ENCODE peak calls at places on chromosome 14, in ten cellular contexts. One of them, this sample, is unnamed.

GRCh38 chr14:25406818-25407217 is 356.9 kb upstream of the STXBP6 start:
- DNase-seq in AG09309: peak; percentile 0
- DNase-seq in activated effector memory CD4-positive, alpha-beta T cell treated with Interleukin-2 at 50 U/mL for 16 hours: no peak
- DNase-seq in Caki2: peak; percentile 11
- DNase-seq in HL-60: peak; percentile 8
- DNase-seq in right atrium auricular region: no peak
- DNase-seq in astrocyte: no peak
- DNase-seq in CD4-positive, alpha-beta T cell: no peak
- DNase-seq in NCI-H1092 treated with DMSO at 0.1 percent for 48 hours: peak; percentile 39
- DNase-seq in activated T-cell treated with anti-CD3 and anti-CD28 coated beads, Interleukin-2, amount 50 U/mL, for 48 hours: no peak
- DNase-seq in this sample: peak; percentile 44

GRCh38 chr14:49769581-49770211 is 1.7 kb downstream of the KLHDC2 start:
- DNase-seq in AG09309: no peak
- DNase-seq in activated effector memory CD4-positive, alpha-beta T cell treated with Interleukin-2 at 50 U/mL for 16 hours: no peak
- DNase-seq in Caki2: peak; percentile 62
- DNase-seq in HL-60: no peak
- DNase-seq in right atrium auricular region: no peak
- DNase-seq in astrocyte: no peak
- DNase-seq in CD4-positive, alpha-beta T cell: no peak
- DNase-seq in NCI-H1092 treated with DMSO at 0.1 percent for 48 hours: no peak
- DNase-seq in activated T-cell treated with anti-CD3 and anti-CD28 coated beads, Interleukin-2, amount 50 U/mL, for 48 hours: no peak
- DNase-seq in this sample: no peak

GRCh38 chr14:77043177-77043983 is 14.9 kb upstream of the IRF2BPL start:
- DNase-seq in AG09309: peak; percentile 90
- DNase-seq in activated effector memory CD4-positive, alpha-beta T cell treated with Interleukin-2 at 50 U/mL for 16 hours: no peak
- DNase-seq in Caki2: no peak
- DNase-seq in HL-60: peak; percentile 59
- DNase-seq in right atrium auricular region: no peak
- DNase-seq in astrocyte: peak; percentile 93
- DNase-seq in CD4-positive, alpha-beta T cell: no peak
- DNase-seq in NCI-H1092 treated with DMSO at 0.1 percent for 48 hours: no peak
- DNase-seq in activated T-cell treated with anti-CD3 and anti-CD28 coated beads, Interleukin-2, amount 50 U/mL, for 48 hours: peak; percentile 75
- DNase-seq in this sample: no peak

GRCh38 chr14:34059037-34059924 is 108.4 kb upstream of the EGLN3 start:
- DNase-seq in AG09309: no peak
- DNase-seq in activated effector memory CD4-positive, alpha-beta T cell treated with Interleukin-2 at 50 U/mL for 16 hours: no peak
- DNase-seq in Caki2: peak; percentile 56
- DNase-seq in HL-60: no peak
- DNase-seq in right atrium auricular region: no peak
- DNase-seq in astrocyte: no peak
- DNase-seq in CD4-positive, alpha-beta T cell: no peak
- DNase-seq in NCI-H1092 treated with DMSO at 0.1 percent for 48 hours: no peak
- DNase-seq in activated T-cell treated with anti-CD3 and anti-CD28 coated beads, Interleukin-2, amount 50 U/mL, for 48 hours: no peak
- DNase-seq in this sample: no peak

GRCh38 chr14:81710232-81710845 is 176.7 kb upstream of the SEL1L start:
- DNase-seq in AG09309: no peak
- DNase-seq in activated effector memory CD4-positive, alpha-beta T cell treated with Interleukin-2 at 50 U/mL for 16 hours: no peak
- DNase-seq in Caki2: peak; percentile 5
- DNase-seq in HL-60: peak; percentile 26
- DNase-seq in right atrium auricular region: no peak
- DNase-seq in astrocyte: no peak
- DNase-seq in CD4-positive, alpha-beta T cell: no peak
- DNase-seq in NCI-H1092 treated with DMSO at 0.1 percent for 48 hours: peak; percentile 43
- DNase-seq in activated T-cell treated with anti-CD3 and anti-CD28 coated beads, Interleukin-2, amount 50 U/mL, for 48 hours: no peak
- DNase-seq in this sample: peak; percentile 34

GRCh38 chr14:95504135-95505029 is 12.1 kb downstream of the SYNE3 start:
- DNase-seq in AG09309: no peak
- DNase-seq in activated effector memory CD4-positive, alpha-beta T cell treated with Interleukin-2 at 50 U/mL for 16 hours: no peak
- DNase-seq in Caki2: no peak
- DNase-seq in HL-60: no peak
- DNase-seq in right atrium auricular region: no peak
- DNase-seq in astrocyte: peak; percentile 66
- DNase-seq in CD4-positive, alpha-beta T cell: no peak
- DNase-seq in NCI-H1092 treated with DMSO at 0.1 percent for 48 hours: no peak
- DNase-seq in activated T-cell treated with anti-CD3 and anti-CD28 coated beads, Interleukin-2, amount 50 U/mL, for 48 hours: peak; percentile 56
- DNase-seq in this sample: peak; percentile 75

GRCh38 chr14:28406181-28406580 is 360.4 kb upstream of the FOXG1 start:
- DNase-seq in AG09309: no peak
- DNase-seq in activated effector memory CD4-positive, alpha-beta T cell treated with Interleukin-2 at 50 U/mL for 16 hours: no peak
- DNase-seq in Caki2: no peak
- DNase-seq in HL-60: no peak
- DNase-seq in right atrium auricular region: no peak
- DNase-seq in astrocyte: peak; percentile 60
- DNase-seq in CD4-positive, alpha-beta T cell: no peak
- DNase-seq in NCI-H1092 treated with DMSO at 0.1 percent for 48 hours: no peak
- DNase-seq in activated T-cell treated with anti-CD3 and anti-CD28 coated beads, Interleukin-2, amount 50 U/mL, for 48 hours: no peak
- DNase-seq in this sample: no peak

GRCh38 chr14:96574171-96574632 is 72.0 kb downstream of the PAPOLA start:
- DNase-seq in AG09309: no peak
- DNase-seq in activated effector memory CD4-positive, alpha-beta T cell treated with Interleukin-2 at 50 U/mL for 16 hours: no peak
- DNase-seq in Caki2: no peak
- DNase-seq in HL-60: no peak
- DNase-seq in right atrium auricular region: no peak
- DNase-seq in astrocyte: no peak
- DNase-seq in CD4-positive, alpha-beta T cell: no peak
- DNase-seq in NCI-H1092 treated with DMSO at 0.1 percent for 48 hours: no peak
- DNase-seq in activated T-cell treated with anti-CD3 and anti-CD28 coated beads, Interleukin-2, amount 50 U/mL, for 48 hours: no peak
- DNase-seq in this sample: no peak

GRCh38 chr14:55399912-55400311 is 11.7 kb downstream of the ATG14 start:
- DNase-seq in AG09309: no peak
- DNase-seq in activated effector memory CD4-positive, alpha-beta T cell treated with Interleukin-2 at 50 U/mL for 16 hours: no peak
- DNase-seq in Caki2: no peak
- DNase-seq in HL-60: no peak
- DNase-seq in right atrium auricular region: no peak
- DNase-seq in astrocyte: peak; percentile 13
- DNase-seq in CD4-positive, alpha-beta T cell: no peak
- DNase-seq in NCI-H1092 treated with DMSO at 0.1 percent for 48 hours: no peak
- DNase-seq in activated T-cell treated with anti-CD3 and anti-CD28 coated beads, Interleukin-2, amount 50 U/mL, for 48 hours: no peak
- DNase-seq in this sample: no peak

GRCh38 chr14:85165091-85165490 is 364.9 kb upstream of the FLRT2 start:
- DNase-seq in AG09309: no peak
- DNase-seq in activated effector memory CD4-positive, alpha-beta T cell treated with Interleukin-2 at 50 U/mL for 16 hours: no peak
- DNase-seq in Caki2: no peak
- DNase-seq in HL-60: no peak
- DNase-seq in right atrium auricular region: no peak
- DNase-seq in astrocyte: no peak
- DNase-seq in CD4-positive, alpha-beta T cell: no peak
- DNase-seq in NCI-H1092 treated with DMSO at 0.1 percent for 48 hours: no peak
- DNase-seq in activated T-cell treated with anti-CD3 and anti-CD28 coated beads, Interleukin-2, amount 50 U/mL, for 48 hours: no peak
- DNase-seq in this sample: no peak

GRCh38 chr14:64879635-64880381 is at the start of gene SPTB:
- DNase-seq in AG09309: no peak
- DNase-seq in activated effector memory CD4-positive, alpha-beta T cell treated with Interleukin-2 at 50 U/mL for 16 hours: peak; percentile 43
- DNase-seq in Caki2: peak; percentile 7
- DNase-seq in HL-60: no peak
- DNase-seq in right atrium auricular region: no peak
- DNase-seq in astrocyte: no peak
- DNase-seq in CD4-positive, alpha-beta T cell: peak; percentile 28
- DNase-seq in NCI-H1092 treated with DMSO at 0.1 percent for 48 hours: peak; percentile 57
- DNase-seq in activated T-cell treated with anti-CD3 and anti-CD28 coated beads, Interleukin-2, amount 50 U/mL, for 48 hours: peak; percentile 78
- DNase-seq in this sample: peak; percentile 58

GRCh38 chr14:105369653-105370040 is 28.7 kb upstream of the TEX22 start:
- DNase-seq in AG09309: no peak
- DNase-seq in activated effector memory CD4-positive, alpha-beta T cell treated with Interleukin-2 at 50 U/mL for 16 hours: no peak
- DNase-seq in Caki2: no peak
- DNase-seq in HL-60: no peak
- DNase-seq in right atrium auricular region: no peak
- DNase-seq in astrocyte: no peak
- DNase-seq in CD4-positive, alpha-beta T cell: no peak
- DNase-seq in NCI-H1092 treated with DMSO at 0.1 percent for 48 hours: no peak
- DNase-seq in activated T-cell treated with anti-CD3 and anti-CD28 coated beads, Interleukin-2, amount 50 U/mL, for 48 hours: no peak
- DNase-seq in this sample: no peak

GRCh38 chr14:103296007-103296406 is 38.0 kb upstream of the EIF5 start:
- DNase-seq in AG09309: no peak
- DNase-seq in activated effector memory CD4-positive, alpha-beta T cell treated with Interleukin-2 at 50 U/mL for 16 hours: no peak
- DNase-seq in Caki2: peak; percentile 23
- DNase-seq in HL-60: no peak
- DNase-seq in right atrium auricular region: no peak
- DNase-seq in astrocyte: peak; percentile 59
- DNase-seq in CD4-positive, alpha-beta T cell: no peak
- DNase-seq in NCI-H1092 treated with DMSO at 0.1 percent for 48 hours: no peak
- DNase-seq in activated T-cell treated with anti-CD3 and anti-CD28 coated beads, Interleukin-2, amount 50 U/mL, for 48 hours: no peak
- DNase-seq in this sample: no peak

GRCh38 chr14:39350866-39351265 is 81.4 kb downstream of the FBXO33 start:
- DNase-seq in AG09309: no peak
- DNase-seq in activated effector memory CD4-positive, alpha-beta T cell treated with Interleukin-2 at 50 U/mL for 16 hours: no peak
- DNase-seq in Caki2: no peak
- DNase-seq in HL-60: no peak
- DNase-seq in right atrium auricular region: no peak
- DNase-seq in astrocyte: no peak
- DNase-seq in CD4-positive, alpha-beta T cell: no peak
- DNase-seq in NCI-H1092 treated with DMSO at 0.1 percent for 48 hours: no peak
- DNase-seq in activated T-cell treated with anti-CD3 and anti-CD28 coated beads, Interleukin-2, amount 50 U/mL, for 48 hours: no peak
- DNase-seq in this sample: no peak